ENCODE peak calls at places on chromosomes 4 and X, in five cellular contexts. U is PC-3, A is heart right ventricle, M is cardiac muscle cell, G is stomach. D is an unnamed sample. For H3K4me1, the result is how much of the 10 kb centered on the place peaks cover.

GRCh38 chr4:129355529-129355928 is 259.6 kb downstream of the C4orf33 start:
- DNase-seq in U (peak), A (no peak), M (peak), G (no peak), D (no peak)

GRCh38 chrX:10033360-10034007 is 66.3 kb downstream of the CLDN34 start:
- DNase-seq in U (peak), A (no peak), M (no peak), G (no peak), D (no peak)

GRCh38 chr4:180999217-180999616 is 1244.0 kb upstream of the TENM3 start:
- DNase-seq in U (no peak), A (no peak), M (no peak), G (no peak), D (no peak)

GRCh38 chr4:81807927-81808672 is 336.4 kb upstream of the RASGEF1B start:
- DNase-seq in U (peak), A (no peak), M (peak), G (peak), D (no peak)

GRCh38 chrX:48726596-48726995 is 30.1 kb downstream of the SUV39H1 start:
- DNase-seq in U (no peak), A (no peak), M (no peak), G (no peak), D (no peak)

GRCh38 chr4:78031457-78031856 is 25.7 kb upstream of the FRAS1 start:
- DNase-seq in U (no peak), A (no peak), M (peak), G (no peak), D (no peak)

GRCh38 chrX:48794993-48795501 is 6.8 kb upstream of the HDAC6 start:
- DNase-seq in U (peak), A (no peak), M (peak), G (no peak), D (peak)

GRCh38 chrX:8913665-8914409 is 112.7 kb upstream of the FAM9A start:
- DNase-seq in U (no peak), A (peak), M (peak), G (no peak), D (no peak)

GRCh38 chrX:154696328-154697045 is 43.1 kb upstream of the CTAG2 start:
- DNase-seq in U (peak), A (no peak), M (peak), G (no peak), D (no peak)

GRCh38 chrX:6660567-6661252 is 125.8 kb upstream of the VCX3A start:
- DNase-seq in U (no peak), A (no peak), M (no peak), G (no peak), D (no peak)

GRCh38 chr4:158015241-158015640 is 157.6 kb downstream of the GASK1B start:
- DNase-seq in U (peak), A (no peak), M (peak), G (no peak), D (no peak)

GRCh38 chr4:47930971-47931804 is 16.8 kb upstream of the NFXL1 start:
- DNase-seq in U (peak), A (no peak), M (peak), G (no peak), D (no peak)

GRCh38 chrX:107700317-107700774 is 72.0 kb downstream of the PRPS1 start:
- DNase-seq in U (peak), A (no peak), M (peak), G (no peak), D (no peak)

GRCh38 chr4:106898621-106899230 is 137.4 kb downstream of the DKK2 start:
- DNase-seq in U (peak), A (no peak), M (peak), G (no peak), D (no peak)

GRCh38 chrX:125646195-125646594 is 326.5 kb downstream of the TEX13C start:
- DNase-seq in U (peak), A (no peak), M (no peak), G (no peak), D (no peak)

GRCh38 chr4:39865280-39865679 is 112.4 kb downstream of the PDS5A start:
- DNase-seq in U (no peak), A (no peak), M (no peak), G (no peak), D (no peak)

GRCh38 chr4:106019771-106020170 is 124.5 kb downstream of the NPNT start:
- DNase-seq in U (no peak), A (no peak), M (peak), G (no peak), D (no peak)

GRCh38 chrX:23631136-23631535 is 36.2 kb upstream of the PRDX4 start:
- DNase-seq in U (no peak), A (no peak), M (no peak), G (no peak), D (no peak)

GRCh38 chr4:156790866-156791265 is 180.7 kb downstream of the PDGFC start:
- DNase-seq in U (peak), A (peak), M (peak), G (no peak), D (no peak)

GRCh38 chr4:69764311-69764710 is 3.9 kb upstream of the SULT1B1 start:
- DNase-seq in U (no peak), A (no peak), M (peak), G (no peak), D (no peak)

GRCh38 chr4:48175806-48176205 is 41.8 kb upstream of the TXK start:
- DNase-seq in U (peak), A (no peak), M (no peak), G (no peak), D (no peak)

GRCh38 chr4:75254745-75255144 is 259.5 kb downstream of the RCHY1 start:
- DNase-seq in U (no peak), A (no peak), M (peak), G (no peak), D (no peak)

GRCh38 chr4:6909970-6910339 is 329 bp downstream of the TBC1D14 start:
- DNase-seq in U (peak), A (no peak), M (no peak), G (no peak), D (peak)

GRCh38 chr4:141153751-141154510 is 20.7 kb upstream of the RNF150 start:
- DNase-seq in U (no peak), A (peak), M (peak), G (no peak), D (no peak)

GRCh38 chrX:102712216-102712966 is at the start of gene GPRASP2:
- DNase-seq in U (peak), A (peak), M (peak), G (peak), D (peak)
- H3K4me3 ChIP-seq in U (peak), A (peak), M (peak), G (peak), D (peak)

GRCh38 chr4:38759790-38760122 is 23.0 kb downstream of the TLR10 start:
- DNase-seq in U (no peak), A (no peak), M (no peak), G (no peak), D (no peak)
- H3K4me1 ChIP-seq in U (under half), A (under half), M (under half), G (under half), D (under half)

DNA sequence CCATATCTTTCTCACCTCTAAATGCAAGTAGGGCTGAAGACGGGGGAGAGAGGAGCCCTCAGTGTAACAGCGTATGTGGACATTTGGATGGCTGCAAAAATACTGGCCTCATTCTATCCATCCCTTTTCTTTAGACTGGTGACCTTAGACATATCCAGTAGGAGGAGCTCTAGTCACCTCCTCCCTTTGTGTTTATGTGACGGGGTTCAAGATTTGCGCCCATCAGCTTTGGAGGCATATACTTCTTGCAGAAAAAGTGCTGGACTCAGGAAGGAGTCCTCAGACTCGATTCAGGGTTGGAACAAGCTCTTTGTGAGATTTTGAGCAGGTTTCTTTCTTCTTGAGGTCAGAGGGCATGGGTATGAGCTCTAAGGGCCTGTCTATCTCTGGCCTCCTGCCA is 86.2 kb downstream of the MAMLD1 start:
- DNase-seq in U (no peak), A (no peak), M (no peak), G (no peak), D (no peak)
- TF ChIP-seq CTCF in U (peak), A (no peak), M (peak), G (no peak), D (no peak)

GRCh38 chrX:120090208-120090607 is 12.7 kb upstream of the RHOXF2B start:
- DNase-seq in U (no peak), A (no peak), M (no peak), G (no peak), D (no peak)

GRCh38 chrX:120087289-120088017 is 10.0 kb upstream of the RHOXF2B start:
- DNase-seq in U (no peak), A (no peak), M (no peak), G (no peak), D (no peak)
- H3K4me3 ChIP-seq in U (peak), A (no peak), M (no peak), G (no peak), D (no peak)

GRCh38 chr4:38021751-38022150 is 61.6 kb downstream of the PTTG2 start:
- DNase-seq in U (no peak), A (no peak), M (no peak), G (no peak), D (no peak)
- H3K4me1 ChIP-seq in U (under half), A (under half), M (under half), G (under half), D (under half)

D was measured in lower lobe of right lung.